ENCODE peak calls at places on chromosomes 3 and 15, in eight cellular contexts. One of them, this sample, is unnamed.

GRCh38 chr3:194756460-194757355 is 71.0 kb downstream of the FAM43A start:
- DNase-seq in EL: no peak
- DNase-seq in activated T-helper 1 cell treated with anti-CD3 and anti-CD28 coated beads, Interleukin-2, amount 50 U/mL, for 16 hours: no peak
- DNase-seq in stimulated activated CD4-positive, alpha-beta T cell treated with anti-CD3 and anti-CD28 coated beads, Interleukin-15, amount 100 ng/mL, for 1 hour: no peak
- DNase-seq in T1000: no peak
- DNase-seq in NCI-H345: peak; percentile 56
- DNase-seq in A549: no peak
- DNase-seq in prostate gland: no peak
- DNase-seq in this sample: no peak

GRCh38 chr3:119240101-119240581 is 537 bp downstream of the B4GALT4 start:
- DNase-seq in EL: peak; percentile 25
- DNase-seq in activated T-helper 1 cell treated with anti-CD3 and anti-CD28 coated beads, Interleukin-2, amount 50 U/mL, for 16 hours: no peak
- DNase-seq in stimulated activated CD4-positive, alpha-beta T cell treated with anti-CD3 and anti-CD28 coated beads, Interleukin-15, amount 100 ng/mL, for 1 hour: no peak
- DNase-seq in T1000: no peak
- DNase-seq in NCI-H345: peak; percentile 37
- DNase-seq in A549: peak; percentile 64
- DNase-seq in prostate gland: peak; percentile 10
- DNase-seq in this sample: no peak

GRCh38 chr15:95076381-95076780 is 845.0 kb downstream of the MCTP2 start:
- DNase-seq in EL: no peak
- DNase-seq in activated T-helper 1 cell treated with anti-CD3 and anti-CD28 coated beads, Interleukin-2, amount 50 U/mL, for 16 hours: no peak
- DNase-seq in stimulated activated CD4-positive, alpha-beta T cell treated with anti-CD3 and anti-CD28 coated beads, Interleukin-15, amount 100 ng/mL, for 1 hour: no peak
- DNase-seq in T1000: no peak
- DNase-seq in NCI-H345: no peak
- DNase-seq in A549: no peak
- DNase-seq in prostate gland: no peak
- DNase-seq in this sample: no peak

GRCh38 chr3:121431717-121432517 is 113.9 kb downstream of the POLQ start:
- DNase-seq in EL: peak; percentile 51
- DNase-seq in activated T-helper 1 cell treated with anti-CD3 and anti-CD28 coated beads, Interleukin-2, amount 50 U/mL, for 16 hours: peak; percentile 2
- DNase-seq in stimulated activated CD4-positive, alpha-beta T cell treated with anti-CD3 and anti-CD28 coated beads, Interleukin-15, amount 100 ng/mL, for 1 hour: no peak
- DNase-seq in T1000: no peak
- DNase-seq in NCI-H345: peak; percentile 2
- DNase-seq in A549: no peak
- DNase-seq in prostate gland: peak; percentile 4
- DNase-seq in this sample: no peak

GRCh38 chr15:57281357-57281756 is 94.9 kb upstream of the CGNL1 start:
- DNase-seq in EL: no peak
- DNase-seq in activated T-helper 1 cell treated with anti-CD3 and anti-CD28 coated beads, Interleukin-2, amount 50 U/mL, for 16 hours: no peak
- DNase-seq in stimulated activated CD4-positive, alpha-beta T cell treated with anti-CD3 and anti-CD28 coated beads, Interleukin-15, amount 100 ng/mL, for 1 hour: no peak
- DNase-seq in T1000: no peak
- DNase-seq in NCI-H345: peak; percentile 58
- DNase-seq in A549: no peak
- DNase-seq in prostate gland: no peak
- DNase-seq in this sample: no peak

GRCh38 chr3:113552851-113553250 is 20.5 kb downstream of the SIDT1 start:
- DNase-seq in EL: no peak
- DNase-seq in activated T-helper 1 cell treated with anti-CD3 and anti-CD28 coated beads, Interleukin-2, amount 50 U/mL, for 16 hours: no peak
- DNase-seq in stimulated activated CD4-positive, alpha-beta T cell treated with anti-CD3 and anti-CD28 coated beads, Interleukin-15, amount 100 ng/mL, for 1 hour: no peak
- DNase-seq in T1000: no peak
- DNase-seq in NCI-H345: no peak
- DNase-seq in A549: no peak
- DNase-seq in prostate gland: no peak
- DNase-seq in this sample: no peak

GRCh38 chr15:91926871-91927270 is 73.4 kb downstream of the SLCO3A1 start:
- DNase-seq in EL: no peak
- DNase-seq in activated T-helper 1 cell treated with anti-CD3 and anti-CD28 coated beads, Interleukin-2, amount 50 U/mL, for 16 hours: no peak
- DNase-seq in stimulated activated CD4-positive, alpha-beta T cell treated with anti-CD3 and anti-CD28 coated beads, Interleukin-15, amount 100 ng/mL, for 1 hour: no peak
- DNase-seq in T1000: no peak
- DNase-seq in NCI-H345: peak; percentile 42
- DNase-seq in A549: no peak
- DNase-seq in prostate gland: no peak
- DNase-seq in this sample: no peak

GRCh38 chr3:54188176-54188791 is 65.9 kb downstream of the CACNA2D3 start:
- DNase-seq in EL: peak; percentile 27
- DNase-seq in activated T-helper 1 cell treated with anti-CD3 and anti-CD28 coated beads, Interleukin-2, amount 50 U/mL, for 16 hours: no peak
- DNase-seq in stimulated activated CD4-positive, alpha-beta T cell treated with anti-CD3 and anti-CD28 coated beads, Interleukin-15, amount 100 ng/mL, for 1 hour: no peak
- DNase-seq in T1000: no peak
- DNase-seq in NCI-H345: no peak
- DNase-seq in A549: peak; percentile 46
- DNase-seq in prostate gland: peak; percentile 18
- DNase-seq in this sample: peak; percentile 73

GRCh38 chr3:113912551-113913246 is 35.1 kb upstream of the ZDHHC23 start:
- DNase-seq in EL: peak; percentile 58
- DNase-seq in activated T-helper 1 cell treated with anti-CD3 and anti-CD28 coated beads, Interleukin-2, amount 50 U/mL, for 16 hours: no peak
- DNase-seq in stimulated activated CD4-positive, alpha-beta T cell treated with anti-CD3 and anti-CD28 coated beads, Interleukin-15, amount 100 ng/mL, for 1 hour: no peak
- DNase-seq in T1000: no peak
- DNase-seq in NCI-H345: peak; percentile 62
- DNase-seq in A549: peak; percentile 78
- DNase-seq in prostate gland: peak; percentile 64
- DNase-seq in this sample: peak; percentile 69

GRCh38 chr3:143208976-143209714 is 89.6 kb downstream of the CHST2 start:
- DNase-seq in EL: no peak
- DNase-seq in activated T-helper 1 cell treated with anti-CD3 and anti-CD28 coated beads, Interleukin-2, amount 50 U/mL, for 16 hours: no peak
- DNase-seq in stimulated activated CD4-positive, alpha-beta T cell treated with anti-CD3 and anti-CD28 coated beads, Interleukin-15, amount 100 ng/mL, for 1 hour: no peak
- DNase-seq in T1000: no peak
- DNase-seq in NCI-H345: no peak
- DNase-seq in A549: no peak
- DNase-seq in prostate gland: no peak
- DNase-seq in this sample: no peak